ENCODE peak calls at places on chromosomes 16 and 17, in seven cellular contexts. T is cardiac fibroblast; M is type B pancreatic cell; S is thyroid gland; N is CD4-positive, alpha-beta memory T cell; V is skeletal muscle cell; Y is mammary epithelial cell. C is an unnamed sample.

GRCh38 chr17:27644586-27644985 is 13.6 kb downstream of the LGALS9 start:
- DNase-seq in T (peak), M (no peak), S (no peak), N (no peak), V (no peak), Y (no peak), C (no peak)

GRCh38 chr17:75487351-75488070 is 27.8 kb downstream of the CASKIN2 start:
- DNase-seq in T (peak), M (no peak), S (no peak), N (peak), V (no peak), Y (no peak), C (no peak)

GRCh38 chr16:67865318-67865717 is 7.5 kb upstream of the EDC4 start:
- DNase-seq in T (peak), M (no peak), S (peak), N (no peak), V (no peak), Y (peak), C (no peak)

GRCh38 chr17:37088459-37088858 is 139.7 kb downstream of the AATF start:
- DNase-seq in T (no peak), M (no peak), S (peak), N (peak), V (no peak), Y (peak), C (no peak)

GRCh38 chr17:49690256-49690655 is 12.4 kb upstream of the SPOP start:
- DNase-seq in T (no peak), M (no peak), S (no peak), N (no peak), V (no peak), Y (no peak), C (no peak)

GRCh38 chr16:83586036-83586810 is 221.6 kb upstream of the HSBP1 start:
- DNase-seq in T (no peak), M (no peak), S (peak), N (no peak), V (no peak), Y (no peak), C (no peak)

GRCh38 chr16:54178491-54178976 is 108.1 kb downstream of the IRX3 start:
- DNase-seq in T (no peak), M (no peak), S (no peak), N (no peak), V (no peak), Y (no peak), C (no peak)

GRCh38 chr16:81471882-81472281 is 27.3 kb downstream of the CMIP start:
- DNase-seq in T (no peak), M (no peak), S (no peak), N (no peak), V (no peak), Y (no peak), C (no peak)

GRCh38 chr17:263271-263670 is 81.8 kb upstream of the DOC2B start:
- DNase-seq in T (no peak), M (peak), S (no peak), N (no peak), V (no peak), Y (no peak), C (no peak)

GRCh38 chr16:27712251-27712711 is 162.3 kb downstream of the KATNIP start:
- DNase-seq in T (no peak), M (no peak), S (no peak), N (no peak), V (no peak), Y (no peak), C (no peak)

GRCh38 chr17:28399808-28400207 is 6.2 kb downstream of the SLC46A1 start:
- DNase-seq in T (no peak), M (no peak), S (no peak), N (no peak), V (no peak), Y (no peak), C (no peak)

GRCh38 chr17:11384131-11384530 is 143.1 kb downstream of the SHISA6 start:
- DNase-seq in T (no peak), M (no peak), S (no peak), N (no peak), V (no peak), Y (no peak), C (no peak)

GRCh38 chr17:7589204-7589868 is 558 bp downstream of the SOX15 start:
- DNase-seq in T (peak), M (no peak), S (peak), N (peak), V (no peak), Y (peak), C (no peak)

GRCh38 chr16:50253511-50253903 is 12.8 kb upstream of the ADCY7 start:
- DNase-seq in T (no peak), M (no peak), S (no peak), N (no peak), V (no peak), Y (no peak), C (no peak)

GRCh38 chr16:71746442-71747046 is 22.0 kb upstream of the PHLPP2 start:
- DNase-seq in T (peak), M (no peak), S (no peak), N (peak), V (no peak), Y (peak), C (no peak)

GRCh38 chr16:11546522-11547485 is 39.9 kb downstream of the LITAF start:
- DNase-seq in T (peak), M (no peak), S (no peak), N (no peak), V (no peak), Y (peak), C (no peak)

GRCh38 chr16:9159839-9160550 is 68.6 kb downstream of the HAPSTR1 start:
- DNase-seq in T (peak), M (peak), S (peak), N (peak), V (peak), Y (peak), C (peak)

C was measured in epithelial cell of prostate.